ENCODE peak calls at places on chromosome 15, in eight cellular contexts. L is body of pancreas, Y is AG04450, Q is stomach, X is fibroblast of mammary gland, M is lower leg skin, D is chondrocyte, O is uterus. P is an unnamed sample.
A peak's percentile ranks its signal among the peaks of the same experiment; 100 is the strongest.

GRCh38 chr15:45802140-45802539 is 167.3 kb downstream of the SQOR start:
- DNase-seq in O (no peak), X (no peak), D (no peak), Q (no peak), Y (no peak), M (no peak), L (no peak), P (no peak)

GRCh38 chr15:40452296-40453090 is 11.7 kb downstream of the BAHD1 start:
- DNase-seq in Y (no peak), Q (no peak), L (no peak), X (no peak), O (no peak), D (no peak), M (no peak), P (no peak)

GRCh38 chr15:70950953-70951352 is 58.3 kb downstream of the LRRC49 start:
- DNase-seq in D (no peak), M (no peak), X (no peak), Q (no peak), L (no peak), Y (no peak), O (no peak), P (no peak)

GRCh38 chr15:56736881-56737707 is 3.8 kb upstream of the ZNF280D start:
- DNase-seq in D (no peak), X (no peak), Y (no peak), L (no peak), O (no peak), Q (no peak), M (no peak), P (no peak)

GRCh38 chr15:67017318-67017717 is 48.1 kb upstream of the SMAD3 start:
- DNase-seq in Q (no peak), L (no peak), Y (no peak), X (no peak), O (no peak), M (no peak), D (no peak), P (no peak)

GRCh38 chr15:33021806-33022389 is 172.6 kb downstream of the FMN1 start:
- DNase-seq in L (peak; percentile 23), Y (peak; percentile 34), Q (no peak), O (no peak), M (no peak), X (peak; percentile 78), D (no peak), P (peak; percentile 3)

GRCh38 chr15:63251701-63252100 is 25.7 kb upstream of the APH1B start:
- DNase-seq in X (no peak), O (no peak), Q (no peak), L (no peak), D (no peak), Y (no peak), M (no peak), P (no peak)

GRCh38 chr15:45201557-45202246 is 13.9 kb upstream of the SHF start:
- DNase-seq in X (no peak), D (no peak), Q (no peak), L (no peak), M (no peak), O (no peak), Y (no peak), P (peak; percentile 12)

GRCh38 chr15:60795471-60795870 is 316.5 kb upstream of the ICE2 start:
- DNase-seq in Q (no peak), D (no peak), X (no peak), O (no peak), Y (no peak), L (no peak), M (no peak), P (no peak)

GRCh38 chr15:89857673-89858072 is 36.1 kb downstream of the AP3S2 start:
- DNase-seq in X (no peak), L (peak; percentile 61), D (no peak), Y (no peak), M (no peak), Q (no peak), O (no peak), P (no peak)

GRCh38 chr15:80770356-80770705 is 8.8 kb upstream of the CEMIP start:
- DNase-seq in X (peak; percentile 45), D (no peak), L (no peak), M (no peak), O (no peak), Q (no peak), Y (no peak), P (no peak)

GRCh38 chr15:80856400-80856799 is 77.2 kb downstream of the CEMIP start:
- DNase-seq in D (no peak), O (no peak), Q (no peak), Y (no peak), X (no peak), L (no peak), M (no peak), P (no peak)

GRCh38 chr15:44084728-44085127 is 110.3 kb downstream of the FRMD5 start:
- DNase-seq in Q (no peak), X (no peak), M (no peak), D (no peak), Y (no peak), L (no peak), O (no peak), P (no peak)

GRCh38 chr15:80007532-80007931 is 36.5 kb upstream of the BCL2A1 start:
- DNase-seq in O (no peak), L (no peak), X (no peak), M (no peak), Q (no peak), Y (no peak), D (no peak), P (no peak)

GRCh38 chr15:85691350-85692240 is 103.1 kb downstream of the KLHL25 start:
- DNase-seq in X (no peak), M (no peak), Y (no peak), D (no peak), Q (peak; percentile 35), L (no peak), O (no peak), P (no peak)

GRCh38 chr15:72483279-72483678 is 9.1 kb downstream of the ARIH1 start:
- DNase-seq in L (no peak), X (no peak), Q (no peak), Y (no peak), D (no peak), O (no peak), M (no peak), P (no peak)

GRCh38 chr15:63198315-63198714 is 8.9 kb downstream of the RAB8B start:
- DNase-seq in L (no peak), Q (no peak), Y (no peak), O (no peak), M (no peak), X (no peak), D (no peak), P (no peak)

GRCh38 chr15:59543721-59544547 is 67.6 kb upstream of the GCNT3 start:
- DNase-seq in X (no peak), O (no peak), Y (no peak), Q (no peak), D (no peak), M (no peak), L (no peak), P (peak; percentile 86)

GRCh38 chr15:57025264-57025939 is 107.0 kb downstream of the TCF12 start:
- DNase-seq in Y (no peak), O (no peak), Q (no peak), M (no peak), X (peak; percentile 77), L (no peak), D (no peak), P (no peak)

GRCh38 chr15:73986776-73987056 is 5.4 kb downstream of the STOML1 start:
- DNase-seq in Y (no peak), D (no peak), Q (no peak), M (no peak), L (no peak), O (no peak), X (no peak), P (no peak)

GRCh38 chr15:73986055-73986775 is 5.9 kb downstream of the STOML1 start:
- DNase-seq in L (no peak), X (peak; percentile 42), Q (no peak), M (no peak), O (no peak), D (peak; percentile 42), Y (no peak), P (no peak)

GRCh38 chr15:73989001-73989798 is 2.9 kb downstream of the STOML1 start:
- DNase-seq in M (no peak), O (no peak), X (peak; percentile 88), Q (no peak), D (no peak), Y (peak; percentile 36), L (no peak), P (no peak)

GRCh38 chr15:73988075-73988969 is 3.8 kb downstream of the STOML1 start:
- DNase-seq in X (peak; percentile 31), M (no peak), D (no peak), L (no peak), Y (no peak), Q (no peak), O (no peak), P (no peak)

GRCh38 chr15:73987646-73988045 is 4.4 kb downstream of the STOML1 start:
- DNase-seq in M (no peak), Q (no peak), L (no peak), D (no peak), Y (no peak), O (no peak), X (no peak), P (no peak)
- TF ChIP-seq CTCF in M (no peak), Q (no peak), L (no peak), D (no peak), Y (no peak), O (no peak), X (no peak), P (no peak)

GRCh38 chr15:92104069-92104468 is 250.6 kb downstream of the SLCO3A1 start:
- DNase-seq in D (no peak), L (no peak), Q (no peak), O (no peak), Y (no peak), X (no peak), M (no peak), P (no peak)
- TF ChIP-seq CTCF in D (no peak), L (no peak), Q (no peak), O (no peak), Y (no peak), X (no peak), M (no peak), P (no peak)

GRCh38 chr15:31870336-31871158 is 159.8 kb upstream of the CHRNA7 start:
- DNase-seq in Y (no peak), X (peak; percentile 60), D (no peak), L (peak; percentile 84), Q (peak; percentile 86), O (peak; percentile 76), M (peak; percentile 68), P (peak; percentile 30)
- TF ChIP-seq CTCF in Y (no peak), X (no peak), D (no peak), L (no peak), Q (no peak), O (no peak), M (no peak), P (no peak)

GRCh38 chr15:25683415-25683814 is 179.7 kb downstream of the ATP10A start:
- DNase-seq in Q (no peak), Y (no peak), O (no peak), L (no peak), X (no peak), D (no peak), M (no peak), P (no peak)

GRCh38 chr15:25684521-25685215 is 178.5 kb downstream of the ATP10A start:
- DNase-seq in D (peak; percentile 80), Q (no peak), Y (peak; percentile 37), O (peak; percentile 71), M (peak; percentile 78), L (peak; percentile 27), X (peak; percentile 91), P (no peak)

GRCh38 chr15:25687276-25687675 is 175.9 kb downstream of the ATP10A start:
- DNase-seq in Y (no peak), X (no peak), L (no peak), D (no peak), M (no peak), Q (no peak), O (no peak), P (no peak)

GRCh38 chr15:25683911-25684310 is 179.2 kb downstream of the ATP10A start:
- DNase-seq in L (no peak), X (peak; percentile 23), Q (no peak), D (no peak), O (no peak), Y (no peak), M (no peak), P (no peak)

GRCh38 chr15:25685216-25685569 is 177.9 kb downstream of the ATP10A start:
- DNase-seq in X (no peak), L (no peak), Q (no peak), D (no peak), Y (no peak), M (no peak), O (no peak), P (no peak)
- TF ChIP-seq CTCF in X (no peak), L (no peak), Q (no peak), D (no peak), Y (no peak), M (no peak), O (no peak), P (no peak)

P was measured in GM12864.